ENCODE peak calls at places on chromosomes 3 and 15, in eight cellular contexts. A, K, C, W, S, Z, X and V are unnamed samples. For H3K9me3, the result is how much of the 10 kb centered on the place peaks cover.

GRCh38 chr15:77104155-77104554 is 33.2 kb upstream of the TSPAN3 start:
- DNase-seq in A (peak), K (no peak), C (no peak), W (peak), S (peak), Z (peak), X (no peak), V (peak)

GRCh38 chr15:80375968-80376891 is 28.0 kb upstream of the ARNT2 start:
- DNase-seq in A (no peak), K (no peak), C (no peak), W (no peak), S (no peak), Z (no peak), X (no peak), V (no peak)

GRCh38 chr15:66846811-66847210 is 144.8 kb downstream of the SMAD6 start:
- DNase-seq in A (no peak), K (no peak), C (peak), W (no peak), S (no peak), Z (no peak), X (no peak), V (no peak)

GRCh38 chr3:158405507-158405906 is 165.5 kb upstream of the MLF1 start:
- DNase-seq in A (no peak), K (no peak), C (no peak), W (no peak), S (no peak), Z (no peak), X (no peak), V (no peak)

GRCh38 chr15:96064351-96064756 is 266.1 kb upstream of the NR2F2 start:
- DNase-seq in A (no peak), K (peak), C (no peak), W (no peak), S (no peak), Z (peak), X (no peak), V (no peak)

GRCh38 chr15:60494108-60494507 is 15.2 kb upstream of the ICE2 start:
- DNase-seq in A (no peak), K (peak), C (no peak), W (no peak), S (no peak), Z (no peak), X (no peak), V (no peak)

GRCh38 chr3:70702132-70702531 is 389.7 kb upstream of the MDFIC2 start:
- DNase-seq in A (no peak), K (no peak), C (no peak), W (peak), S (peak), Z (no peak), X (no peak), V (peak)

GRCh38 chr3:53044371-53045106 is 1.3 kb downstream of the SFMBT1 start:
- DNase-seq in A (peak), K (no peak), C (peak), W (peak), S (peak), Z (peak), X (peak), V (peak)

GRCh38 chr3:178325330-178325729 is 210.9 kb upstream of the KCNMB2 start:
- DNase-seq in A (peak), K (no peak), C (no peak), W (peak), S (peak), Z (peak), X (no peak), V (peak)

GRCh38 chr15:82231233-82231632 is 31.3 kb downstream of the EFL1 start:
- DNase-seq in A (no peak), K (no peak), C (no peak), W (no peak), S (no peak), Z (no peak), X (no peak), V (no peak)

GRCh38 chr3:71130516-71131384 is 452.8 kb downstream of the FOXP1 start:
- DNase-seq in A (peak), K (peak), C (no peak), W (peak), S (peak), Z (peak), X (no peak), V (peak)

GRCh38 chr3:14432996-14433572 is 30.7 kb downstream of the SLC6A6 start:
- DNase-seq in A (no peak), K (no peak), C (no peak), W (no peak), S (no peak), Z (no peak), X (no peak), V (no peak)

GRCh38 chr3:170767576-170767941 is 102.4 kb downstream of the RPL22L1 start:
- DNase-seq in A (no peak), K (no peak), C (no peak), W (no peak), S (peak), Z (no peak), X (no peak), V (no peak)

GRCh38 chr3:38210141-38210757 is 44.9 kb downstream of the OXSR1 start:
- DNase-seq in A (no peak), K (no peak), C (no peak), W (no peak), S (no peak), Z (no peak), X (no peak), V (no peak)

GRCh38 chr15:82056900-82057825 is 11.3 kb upstream of the MEX3B start:
- DNase-seq in A (no peak), K (no peak), C (no peak), W (no peak), S (no peak), Z (no peak), X (no peak), V (no peak)

GRCh38 chr15:67082007-67082536 is 16.7 kb downstream of the SMAD3 start:
- DNase-seq in A (no peak), K (no peak), C (no peak), W (no peak), S (no peak), Z (no peak), X (no peak), V (peak)

GRCh38 chr3:183265713-183266417 is 12.8 kb downstream of the B3GNT5 start:
- DNase-seq in A (peak), K (peak), C (no peak), W (peak), S (peak), Z (peak), X (no peak), V (peak)

GRCh38 chr3:141076026-141076797 is 25.1 kb downstream of the SPSB4 start:
- DNase-seq in A (no peak), K (no peak), C (peak), W (no peak), S (no peak), Z (no peak), X (peak), V (no peak)

GRCh38 chr3:54706783-54707182 is 221.1 kb downstream of the LRTM1 start:
- DNase-seq in A (no peak), K (no peak), C (no peak), W (no peak), S (no peak), Z (no peak), X (no peak), V (no peak)

GRCh38 chr3:56980798-56981390 is 79.6 kb upstream of the SPATA12 start:
- DNase-seq in A (peak), K (no peak), C (no peak), W (peak), S (peak), Z (peak), X (no peak), V (peak)

GRCh38 chr3:12303532-12303931 is 14.7 kb downstream of the PPARG start:
- DNase-seq in A (peak), K (no peak), C (no peak), W (peak), S (peak), Z (peak), X (no peak), V (no peak)

GRCh38 chr3:196868297-196868661 is 559 bp downstream of the SENP5 start:
- DNase-seq in A (peak), K (peak), C (peak), W (peak), S (peak), Z (peak), X (peak), V (no peak)

GRCh38 chr15:82108489-82109078 is 62.8 kb upstream of the MEX3B start:
- DNase-seq in A (no peak), K (peak), C (peak), W (peak), S (peak), Z (peak), X (no peak), V (peak)

GRCh38 chr3:156106721-156107373 is 13.5 kb upstream of the KCNAB1 start:
- DNase-seq in A (no peak), K (no peak), C (peak), W (no peak), S (no peak), Z (no peak), X (no peak), V (no peak)

GRCh38 chr15:68684476-68684875 is 105.7 kb downstream of the CORO2B start:
- DNase-seq in A (no peak), K (no peak), C (peak), W (no peak), S (no peak), Z (no peak), X (no peak), V (no peak)

GRCh38 chr15:101625169-101625568 is 27.0 kb downstream of the TM2D3 start:
- DNase-seq in A (no peak), K (no peak), C (no peak), W (no peak), S (no peak), Z (no peak), X (no peak), V (no peak)

GRCh38 chr3:13115991-13116390 is 42.8 kb upstream of the IQSEC1 start:
- DNase-seq in A (no peak), K (no peak), C (peak), W (no peak), S (no peak), Z (no peak), X (no peak), V (no peak)

GRCh38 chr3:114380233-114380645 is 86.4 kb downstream of the TIGIT start:
- DNase-seq in A (peak), K (no peak), C (no peak), W (peak), S (peak), Z (peak), X (no peak), V (no peak)

GRCh38 chr3:152097770-152098169 is 171.0 kb upstream of the MBNL1 start:
- DNase-seq in A (no peak), K (no peak), C (no peak), W (no peak), S (no peak), Z (no peak), X (no peak), V (no peak)

GRCh38 chr3:136584728-136585127 is 167.4 kb downstream of the STAG1 start:
- DNase-seq in A (no peak), K (no peak), C (no peak), W (peak), S (peak), Z (peak), X (no peak), V (no peak)

GRCh38 chr15:99113547-99114271 is 8.8 kb downstream of the SYNM start:
- DNase-seq in A (no peak), K (peak), C (no peak), W (no peak), S (no peak), Z (no peak), X (no peak), V (no peak)

GRCh38 chr15:44697014-44697413 is 14.1 kb downstream of the PATL2 start:
- DNase-seq in A (no peak), K (no peak), C (no peak), W (no peak), S (no peak), Z (no peak), X (no peak), V (no peak)

GRCh38 chr15:70088887-70089691 is 8.6 kb downstream of the TLE3 start:
- DNase-seq in A (peak), K (no peak), C (peak), W (peak), S (peak), Z (peak), X (no peak), V (no peak)

GRCh38 chr3:196012941-196013471 is 68.9 kb downstream of the TFRC start:
- DNase-seq in A (no peak), K (no peak), C (no peak), W (no peak), S (no peak), Z (no peak), X (no peak), V (no peak)

GRCh38 chr3:2869905-2870304 is 240.3 kb downstream of the IL5RA start:
- DNase-seq in A (no peak), K (no peak), C (no peak), W (no peak), S (no peak), Z (no peak), X (no peak), V (no peak)

GRCh38 chr3:157913751-157914150 is 192.5 kb downstream of the SHOX2 start:
- DNase-seq in A (no peak), K (no peak), C (no peak), W (peak), S (peak), Z (peak), X (no peak), V (no peak)

GRCh38 chr15:92705693-92706618 is 50.4 kb upstream of the FAM174B start:
- DNase-seq in A (no peak), K (no peak), C (no peak), W (no peak), S (no peak), Z (no peak), X (peak), V (no peak)

GRCh38 chr3:12766541-12766940 is 7.5 kb upstream of the TMEM40 start:
- DNase-seq in A (no peak), K (peak), C (no peak), W (no peak), S (no peak), Z (peak), X (no peak), V (no peak)

GRCh38 chr15:31387483-31388118 is 61.0 kb downstream of the KLF13 start:
- DNase-seq in A (peak), K (no peak), C (no peak), W (peak), S (peak), Z (peak), X (no peak), V (no peak)

DNA sequence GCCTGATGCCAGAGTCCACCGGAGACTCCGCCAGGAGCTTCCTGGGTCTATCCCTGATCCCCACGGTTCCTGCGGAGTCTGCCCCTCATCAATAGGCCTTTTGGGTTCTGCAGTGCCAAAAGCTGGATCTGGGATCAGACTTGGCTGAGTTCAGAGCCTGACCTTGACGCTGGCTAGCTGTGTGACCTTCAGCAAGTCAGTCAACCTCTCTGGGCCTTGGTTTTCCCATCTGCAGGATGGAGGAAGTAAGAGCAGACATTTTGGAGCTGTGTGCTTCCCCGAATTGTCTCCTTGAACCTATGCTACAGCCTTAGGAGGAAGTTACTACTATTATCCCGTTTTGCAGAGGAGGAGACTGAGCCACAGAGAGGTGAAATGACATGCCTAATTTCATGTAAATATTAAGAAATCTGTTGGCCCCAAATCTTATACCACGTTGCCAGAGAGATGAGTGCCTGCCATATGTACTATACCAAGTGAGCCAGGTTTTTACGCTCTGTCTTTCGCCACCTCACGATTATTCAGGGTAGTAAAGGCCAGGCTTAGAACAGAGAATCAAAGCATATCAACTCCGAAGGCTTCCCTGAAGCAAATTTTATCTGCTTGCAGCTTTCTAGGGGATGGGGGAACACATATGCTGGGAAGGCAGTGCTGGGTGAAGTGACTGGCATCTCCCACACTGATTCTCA is 112.6 kb downstream of the SRGAP3 start:
- DNase-seq in A (no peak), K (no peak), C (no peak), W (no peak), S (no peak), Z (no peak), X (no peak), V (no peak)
- H3K4me3 ChIP-seq in A (no peak), K (no peak), C (no peak), W (no peak), S (no peak), Z (no peak), X (no peak), V (no peak)

GRCh38 chr15:56817266-56817665 is 84.0 kb upstream of the ZNF280D start:
- DNase-seq in A (peak), K (no peak), C (no peak), W (peak), S (peak), Z (peak), X (peak), V (peak)
- H3K9ac ChIP-seq in A (peak), K (no peak), C (no peak), W (no peak), S (no peak), Z (no peak), X (no peak), V (peak)

GRCh38 chr15:20351448-20351961 is 190.1 kb downstream of the GOLGA6L6 start:
- DNase-seq in A (no peak), K (no peak), C (peak), W (no peak), S (no peak), Z (no peak), X (no peak), V (no peak)
- H3K9me3 ChIP-seq in A (half or more), K (under half), C (half or more), W (under half), S (under half), Z (half or more), X (under half), V (half or more)

DNA sequence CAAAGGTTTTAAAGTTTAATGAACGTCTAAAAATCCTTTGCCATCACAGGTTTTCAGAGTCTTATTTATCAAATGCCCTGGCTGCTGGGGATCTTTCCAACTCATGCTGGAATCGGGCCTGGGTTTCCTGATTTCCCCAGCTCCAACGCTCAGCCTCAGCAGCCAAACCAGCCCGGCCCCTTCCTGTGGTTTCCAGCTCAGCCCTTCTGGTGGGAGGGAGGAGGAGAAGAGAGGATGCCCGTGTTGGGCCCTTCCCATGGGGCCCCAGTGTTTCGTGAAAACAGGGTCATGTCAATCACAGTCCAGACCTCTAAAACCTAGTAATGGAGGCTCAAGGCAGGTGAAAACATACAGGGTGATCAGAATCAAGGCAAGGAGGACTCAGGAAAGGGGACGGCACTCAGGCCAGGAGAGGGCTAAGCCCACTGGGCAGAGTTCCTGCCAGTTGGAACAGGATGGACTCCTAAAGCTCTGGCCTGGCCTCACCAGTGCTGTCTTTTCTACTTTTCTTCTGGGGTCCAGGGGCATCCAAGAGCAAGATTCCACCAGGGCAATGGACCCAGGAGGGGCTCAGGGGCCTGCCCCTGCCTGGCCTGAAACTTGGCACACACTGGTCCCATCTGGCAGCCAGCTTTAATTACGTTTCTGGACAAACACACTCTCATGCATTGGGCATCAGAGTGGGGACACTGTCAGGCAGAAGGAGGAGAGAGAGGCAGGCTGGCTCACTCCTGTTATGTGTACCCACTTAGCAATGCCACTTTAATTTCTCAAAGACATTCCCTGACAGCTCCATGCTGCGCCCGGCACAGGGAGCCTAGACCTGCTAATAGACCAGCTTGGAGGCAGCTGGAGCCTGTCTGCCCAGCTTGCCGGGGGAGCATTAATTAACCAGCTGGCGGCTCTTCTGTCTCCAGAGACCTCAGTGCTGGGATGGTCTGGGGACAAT is 194.6 kb downstream of the FAM43A start:
- DNase-seq in A (peak), K (no peak), C (peak), W (peak), S (peak), Z (peak), X (no peak), V (peak)
- H3K4me3 ChIP-seq in A (no peak), K (no peak), C (no peak), W (no peak), S (no peak), Z (no peak), X (no peak), V (no peak)

DNA sequence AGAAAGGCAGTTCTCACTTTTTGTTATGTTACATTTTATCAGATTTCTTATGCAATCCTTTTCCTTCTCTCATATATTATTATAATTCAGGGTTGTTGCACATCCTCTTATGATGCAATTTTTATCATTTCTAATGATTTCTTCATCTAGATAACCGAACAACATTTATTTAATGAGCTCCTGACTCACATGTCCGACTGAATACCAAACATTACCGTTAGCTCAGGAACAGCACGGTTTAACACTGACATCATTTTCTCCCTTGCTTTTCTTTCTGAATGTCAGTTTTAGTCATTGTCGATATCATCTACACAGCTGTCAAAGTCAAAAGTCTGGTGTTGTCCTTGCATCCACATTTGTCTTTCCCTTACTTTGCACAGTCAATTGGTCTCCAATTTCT is 199.2 kb downstream of the BCHE start:
- DNase-seq in A (no peak), K (no peak), C (no peak), W (no peak), S (peak), Z (peak), X (no peak), V (no peak)
- H3K9ac ChIP-seq in A (no peak), K (no peak), C (no peak), W (no peak), S (no peak), Z (no peak), X (no peak), V (no peak)